ENCODE peak calls at places on chromosomes 13 and 19, in six cellular contexts. One of them, this sample, is unnamed.
A peak's percentile ranks its signal among the peaks of the same experiment; 100 is the strongest.

GRCh38 chr19:38686530-38686888 is 39.1 kb downstream of the ACTN4 start:
- DNase-seq in thoracic aorta: no peak
- DNase-seq in CD8-positive, alpha-beta T cell: peak; percentile 48
- DNase-seq in cardiac muscle cell: no peak
- DNase-seq in heart right ventricle: no peak
- DNase-seq in lung: no peak
- DNase-seq in this sample: no peak

GRCh38 chr19:11987405-11988231 is 22.8 kb downstream of the ZNF763 start:
- DNase-seq in thoracic aorta: peak; percentile 96
- DNase-seq in CD8-positive, alpha-beta T cell: peak; percentile 88
- DNase-seq in cardiac muscle cell: peak; percentile 96
- DNase-seq in heart right ventricle: peak; percentile 96
- DNase-seq in lung: peak; percentile 97
- DNase-seq in this sample: peak; percentile 98

GRCh38 chr19:54481326-54481930 is 8.3 kb upstream of the CDC42EP5 start:
- DNase-seq in thoracic aorta: no peak
- DNase-seq in CD8-positive, alpha-beta T cell: peak; percentile 40
- DNase-seq in cardiac muscle cell: peak; percentile 65
- DNase-seq in heart right ventricle: peak; percentile 27
- DNase-seq in lung: no peak
- DNase-seq in this sample: peak; percentile 37

GRCh38 chr19:49851456-49852259 is 699 bp downstream of the PTOV1 start:
- DNase-seq in thoracic aorta: no peak
- DNase-seq in CD8-positive, alpha-beta T cell: peak; percentile 33
- DNase-seq in cardiac muscle cell: peak; percentile 22
- DNase-seq in heart right ventricle: peak; percentile 45
- DNase-seq in lung: no peak
- DNase-seq in this sample: peak; percentile 52

GRCh38 chr19:46533085-46534081 is 37.7 kb upstream of the PNMA8B start:
- DNase-seq in thoracic aorta: no peak
- DNase-seq in CD8-positive, alpha-beta T cell: no peak
- DNase-seq in cardiac muscle cell: no peak
- DNase-seq in heart right ventricle: no peak
- DNase-seq in lung: no peak
- DNase-seq in this sample: no peak

GRCh38 chr19:43527860-43528622 is 1.0 kb upstream of the ETHE1 start:
- DNase-seq in thoracic aorta: peak; percentile 15
- DNase-seq in CD8-positive, alpha-beta T cell: no peak
- DNase-seq in cardiac muscle cell: no peak
- DNase-seq in heart right ventricle: peak; percentile 43
- DNase-seq in lung: no peak
- DNase-seq in this sample: peak; percentile 57

GRCh38 chr19:18329035-18329376 is 6.1 kb upstream of the LSM4 start:
- DNase-seq in thoracic aorta: no peak
- DNase-seq in CD8-positive, alpha-beta T cell: no peak
- DNase-seq in cardiac muscle cell: no peak
- DNase-seq in heart right ventricle: no peak
- DNase-seq in lung: no peak
- DNase-seq in this sample: no peak

GRCh38 chr19:50465986-50466771 is 10.1 kb upstream of the EMC10 start:
- DNase-seq in thoracic aorta: no peak
- DNase-seq in CD8-positive, alpha-beta T cell: no peak
- DNase-seq in cardiac muscle cell: no peak
- DNase-seq in heart right ventricle: no peak
- DNase-seq in lung: peak; percentile 67
- DNase-seq in this sample: peak; percentile 72

GRCh38 chr19:18972301-18972831 is 31.3 kb upstream of the HOMER3 start:
- DNase-seq in thoracic aorta: no peak
- DNase-seq in CD8-positive, alpha-beta T cell: no peak
- DNase-seq in cardiac muscle cell: peak; percentile 77
- DNase-seq in heart right ventricle: no peak
- DNase-seq in lung: no peak
- DNase-seq in this sample: no peak

GRCh38 chr13:96958286-96958891 is 35.9 kb downstream of the OXGR1 start:
- DNase-seq in thoracic aorta: no peak
- DNase-seq in CD8-positive, alpha-beta T cell: no peak
- DNase-seq in cardiac muscle cell: peak; percentile 46
- DNase-seq in heart right ventricle: no peak
- DNase-seq in lung: no peak
- DNase-seq in this sample: no peak

GRCh38 chr19:46350029-46350757 is 3.3 kb downstream of the PPP5C start:
- DNase-seq in thoracic aorta: no peak
- DNase-seq in CD8-positive, alpha-beta T cell: no peak
- DNase-seq in cardiac muscle cell: no peak
- DNase-seq in heart right ventricle: no peak
- DNase-seq in lung: no peak
- DNase-seq in this sample: peak; percentile 69

GRCh38 chr13:48078251-48078656 is 16.6 kb downstream of the MED4 start:
- DNase-seq in thoracic aorta: no peak
- DNase-seq in CD8-positive, alpha-beta T cell: no peak
- DNase-seq in cardiac muscle cell: no peak
- DNase-seq in heart right ventricle: no peak
- DNase-seq in lung: no peak
- DNase-seq in this sample: no peak

GRCh38 chr13:77509221-77509620 is 26.3 kb upstream of the SCEL start:
- DNase-seq in thoracic aorta: no peak
- DNase-seq in CD8-positive, alpha-beta T cell: no peak
- DNase-seq in cardiac muscle cell: peak; percentile 23
- DNase-seq in heart right ventricle: no peak
- DNase-seq in lung: no peak
- DNase-seq in this sample: no peak

GRCh38 chr13:37446503-37446902 is 152.1 kb downstream of the POSTN start:
- DNase-seq in thoracic aorta: no peak
- DNase-seq in CD8-positive, alpha-beta T cell: no peak
- DNase-seq in cardiac muscle cell: peak; percentile 86
- DNase-seq in heart right ventricle: no peak
- DNase-seq in lung: no peak
- DNase-seq in this sample: no peak

GRCh38 chr19:13037718-13038117 is 42.4 kb downstream of the NFIX start:
- DNase-seq in thoracic aorta: no peak
- DNase-seq in CD8-positive, alpha-beta T cell: no peak
- DNase-seq in cardiac muscle cell: no peak
- DNase-seq in heart right ventricle: no peak
- DNase-seq in lung: no peak
- DNase-seq in this sample: no peak

GRCh38 chr13:96179309-96179708 is 89.4 kb downstream of the HS6ST3 start:
- DNase-seq in thoracic aorta: no peak
- DNase-seq in CD8-positive, alpha-beta T cell: no peak
- DNase-seq in cardiac muscle cell: no peak
- DNase-seq in heart right ventricle: no peak
- DNase-seq in lung: no peak
- DNase-seq in this sample: no peak

GRCh38 chr19:55262359-55262758 is 3.5 kb upstream of the PPP6R1 start:
- DNase-seq in thoracic aorta: no peak
- DNase-seq in CD8-positive, alpha-beta T cell: no peak
- DNase-seq in cardiac muscle cell: no peak
- DNase-seq in heart right ventricle: no peak
- DNase-seq in lung: no peak
- DNase-seq in this sample: no peak

GRCh38 chr13:99408703-99409000 is 92.6 kb upstream of the TM9SF2 start:
- DNase-seq in thoracic aorta: no peak
- DNase-seq in CD8-positive, alpha-beta T cell: no peak
- DNase-seq in cardiac muscle cell: no peak
- DNase-seq in heart right ventricle: no peak
- DNase-seq in lung: no peak
- DNase-seq in this sample: no peak

GRCh38 chr13:97395437-97396136 is 38.4 kb upstream of the RAP2A start:
- DNase-seq in thoracic aorta: no peak
- DNase-seq in CD8-positive, alpha-beta T cell: no peak
- DNase-seq in cardiac muscle cell: peak; percentile 40
- DNase-seq in heart right ventricle: no peak
- DNase-seq in lung: no peak
- DNase-seq in this sample: no peak

DNA sequence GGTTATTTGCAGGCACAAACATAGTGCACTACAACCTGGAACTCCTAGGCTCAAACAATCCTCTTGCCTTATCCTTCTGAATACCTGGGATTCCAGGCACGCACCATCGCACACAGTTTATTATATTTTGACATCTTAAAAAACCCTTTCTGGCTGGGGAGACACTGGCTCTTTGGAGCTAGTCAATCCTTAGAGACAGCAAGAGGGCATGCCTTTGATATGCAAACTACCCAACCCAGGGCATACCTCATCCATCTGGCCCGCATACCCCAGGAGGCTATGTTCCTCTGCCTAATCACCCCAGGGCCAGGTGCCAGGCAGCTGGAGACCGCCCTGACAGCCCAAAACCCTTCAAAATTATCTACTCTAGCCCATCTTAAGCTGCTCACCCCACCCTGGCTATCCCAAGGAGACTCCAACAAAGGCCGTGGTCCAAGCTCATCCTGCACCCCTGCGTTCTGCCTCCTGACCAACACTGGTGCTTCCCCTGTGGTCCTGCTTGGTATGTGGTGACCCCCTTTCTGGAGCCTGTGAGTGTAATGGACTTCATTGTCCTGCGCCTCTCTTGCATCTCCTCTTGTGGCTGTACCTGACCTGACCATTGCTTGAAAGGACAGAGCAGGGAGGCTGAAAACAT is 86.4 kb downstream of the RGCC start:
- DNase-seq in thoracic aorta: no peak
- DNase-seq in CD8-positive, alpha-beta T cell: no peak
- DNase-seq in cardiac muscle cell: no peak
- DNase-seq in heart right ventricle: no peak
- DNase-seq in lung: no peak
- DNase-seq in this sample: no peak
- H3K4me1 ChIP-seq in thoracic aorta: peaks cover 13% of the 10 kb centered on the region
- H3K4me1 ChIP-seq in CD8-positive, alpha-beta T cell: no peaks in the 10 kb centered on the region
- H3K4me1 ChIP-seq in cardiac muscle cell: no peaks in the 10 kb centered on the region
- H3K4me1 ChIP-seq in heart right ventricle: peaks cover 17% of the 10 kb centered on the region
- H3K4me1 ChIP-seq in lung: peaks cover 15% of the 10 kb centered on the region
- H3K4me1 ChIP-seq in this sample: peaks cover 3% of the 10 kb centered on the region

GRCh38 chr19:53131732-53132131 is 978 bp downstream of the ZNF415 start:
- DNase-seq in thoracic aorta: no peak
- DNase-seq in CD8-positive, alpha-beta T cell: no peak
- DNase-seq in cardiac muscle cell: no peak
- DNase-seq in heart right ventricle: no peak
- DNase-seq in lung: no peak
- DNase-seq in this sample: no peak
- TF ChIP-seq CTCF in thoracic aorta: no peak
- TF ChIP-seq CTCF in CD8-positive, alpha-beta T cell: no peak
- TF ChIP-seq CTCF in cardiac muscle cell: no peak
- TF ChIP-seq CTCF in heart right ventricle: no peak
- TF ChIP-seq CTCF in lung: no peak
- TF ChIP-seq CTCF in this sample: no peak

GRCh38 chr19:16019691-16020448 is 56.4 kb upstream of the TPM4 start:
- DNase-seq in thoracic aorta: no peak
- DNase-seq in CD8-positive, alpha-beta T cell: no peak
- DNase-seq in cardiac muscle cell: no peak
- DNase-seq in heart right ventricle: no peak
- DNase-seq in lung: no peak
- DNase-seq in this sample: no peak

GRCh38 chr19:16022681-16023557 is 53.4 kb upstream of the TPM4 start:
- DNase-seq in thoracic aorta: no peak
- DNase-seq in CD8-positive, alpha-beta T cell: no peak
- DNase-seq in cardiac muscle cell: no peak
- DNase-seq in heart right ventricle: no peak
- DNase-seq in lung: no peak
- DNase-seq in this sample: no peak

GRCh38 chr19:16022251-16022650 is 54.0 kb upstream of the TPM4 start:
- DNase-seq in thoracic aorta: no peak
- DNase-seq in CD8-positive, alpha-beta T cell: no peak
- DNase-seq in cardiac muscle cell: no peak
- DNase-seq in heart right ventricle: no peak
- DNase-seq in lung: no peak
- DNase-seq in this sample: no peak

GRCh38 chr19:16023558-16023915 is 52.8 kb upstream of the TPM4 start:
- DNase-seq in thoracic aorta: no peak
- DNase-seq in CD8-positive, alpha-beta T cell: no peak
- DNase-seq in cardiac muscle cell: no peak
- DNase-seq in heart right ventricle: no peak
- DNase-seq in lung: no peak
- DNase-seq in this sample: no peak

DNA sequence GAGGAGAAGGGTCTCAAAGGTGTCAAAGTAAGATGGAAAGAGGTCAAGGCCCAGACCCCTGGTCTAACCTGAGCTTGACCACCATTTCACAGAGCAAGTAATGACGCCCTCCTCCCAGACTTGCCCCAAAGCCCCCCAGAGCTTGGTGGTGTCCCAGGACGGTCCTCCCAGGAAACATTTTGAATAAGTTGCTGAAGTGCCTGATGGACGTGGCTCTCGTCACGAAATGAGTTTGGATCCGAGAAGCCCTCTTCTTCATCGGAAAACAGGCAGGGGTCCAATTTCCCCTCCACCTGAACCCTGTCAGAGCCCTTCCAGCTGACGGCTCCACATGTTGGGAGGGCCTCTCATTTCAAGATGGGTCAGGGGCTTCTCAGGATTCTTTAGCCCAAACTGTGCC is 54.5 kb upstream of the TPM4 start:
- DNase-seq in thoracic aorta: no peak
- DNase-seq in CD8-positive, alpha-beta T cell: no peak
- DNase-seq in cardiac muscle cell: no peak
- DNase-seq in heart right ventricle: no peak
- DNase-seq in lung: no peak
- DNase-seq in this sample: no peak
- H3K4me3 ChIP-seq in thoracic aorta: no peak overlapping the region
- H3K4me3 ChIP-seq in CD8-positive, alpha-beta T cell: no peak overlapping the region
- H3K4me3 ChIP-seq in cardiac muscle cell: no peak overlapping the region
- H3K4me3 ChIP-seq in heart right ventricle: no peak overlapping the region
- H3K4me3 ChIP-seq in lung: no peak overlapping the region
- H3K4me3 ChIP-seq in this sample: no peak overlapping the region

GRCh38 chr13:50127017-50127725 is 111.9 kb downstream of the KCNRG start:
- DNase-seq in thoracic aorta: no peak
- DNase-seq in CD8-positive, alpha-beta T cell: peak; percentile 52
- DNase-seq in cardiac muscle cell: peak; percentile 76
- DNase-seq in heart right ventricle: peak; percentile 54
- DNase-seq in lung: no peak
- DNase-seq in this sample: peak; percentile 52

GRCh38 chr13:50129065-50129922 is 114.0 kb downstream of the KCNRG start:
- DNase-seq in thoracic aorta: no peak
- DNase-seq in CD8-positive, alpha-beta T cell: no peak
- DNase-seq in cardiac muscle cell: peak; percentile 27
- DNase-seq in heart right ventricle: no peak
- DNase-seq in lung: no peak
- DNase-seq in this sample: no peak

GRCh38 chr13:50128406-50129048 is 113.3 kb downstream of the KCNRG start:
- DNase-seq in thoracic aorta: no peak
- DNase-seq in CD8-positive, alpha-beta T cell: no peak
- DNase-seq in cardiac muscle cell: peak; percentile 3
- DNase-seq in heart right ventricle: no peak
- DNase-seq in lung: no peak
- DNase-seq in this sample: no peak

GRCh38 chr13:50126378-50127016 is 111.3 kb downstream of the KCNRG start:
- DNase-seq in thoracic aorta: no peak
- DNase-seq in CD8-positive, alpha-beta T cell: no peak
- DNase-seq in cardiac muscle cell: peak; percentile 52
- DNase-seq in heart right ventricle: no peak
- DNase-seq in lung: no peak
- DNase-seq in this sample: peak; percentile 46

DNA sequence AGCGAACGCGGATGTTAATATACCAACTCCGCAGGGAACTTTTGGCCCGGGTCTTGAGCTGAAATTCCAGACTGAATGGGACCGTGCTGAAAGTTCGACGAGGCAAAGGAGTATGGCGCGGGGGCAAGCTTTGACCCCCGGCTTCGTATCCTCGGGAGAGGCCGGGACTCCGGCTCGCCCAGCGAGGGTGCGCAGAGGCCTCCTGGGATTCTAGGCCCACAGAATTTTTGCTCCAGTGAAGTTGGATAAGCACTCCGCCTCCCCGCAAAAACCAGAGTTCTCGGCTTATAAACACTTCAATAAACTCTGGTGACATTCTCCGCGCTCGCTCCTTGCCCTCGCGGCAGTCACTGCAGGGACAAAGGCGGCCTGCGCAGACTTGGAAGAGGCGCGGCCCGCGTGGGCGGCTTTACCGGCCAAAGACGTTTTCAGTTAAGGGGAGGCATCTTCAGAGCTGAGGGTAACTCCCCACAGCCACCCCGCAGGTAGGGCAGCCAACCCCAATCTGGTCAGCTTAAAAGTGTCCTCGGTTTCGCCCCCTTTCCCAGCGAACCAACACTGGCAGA is 112.6 kb downstream of the KCNRG start:
- DNase-seq in thoracic aorta: no peak
- DNase-seq in CD8-positive, alpha-beta T cell: no peak
- DNase-seq in cardiac muscle cell: no peak
- DNase-seq in heart right ventricle: no peak
- DNase-seq in lung: no peak
- DNase-seq in this sample: peak; percentile 25
- H3K4me1 ChIP-seq in thoracic aorta: peaks cover 40% of the 10 kb centered on the region
- H3K4me1 ChIP-seq in CD8-positive, alpha-beta T cell: peaks cover 58% of the 10 kb centered on the region
- H3K4me1 ChIP-seq in cardiac muscle cell: peaks cover 10% of the 10 kb centered on the region
- H3K4me1 ChIP-seq in heart right ventricle: peaks cover 69% of the 10 kb centered on the region
- H3K4me1 ChIP-seq in lung: peaks cover 15% of the 10 kb centered on the region
- H3K4me1 ChIP-seq in this sample: peaks cover 29% of the 10 kb centered on the region

This sample was measured in colonic mucosa.